ENCODE peak calls at places on chromosomes 16 and 17, in seven cellular contexts. One of them, this sample, is unnamed.

GRCh38 chr17:17062356-17062755 is 20.1 kb downstream of the MPRIP start:
- DNase-seq in PC-9: no peak
- DNase-seq in IMR-90: no peak
- DNase-seq in body of pancreas: no peak
- DNase-seq in testis: peak; percentile 51
- DNase-seq in H1: no peak
- DNase-seq in uterus: no peak
- DNase-seq in this sample: no peak

GRCh38 chr17:83199500-83200201 is 120.2 kb downstream of the METRNL start:
- DNase-seq in PC-9: no peak
- DNase-seq in IMR-90: peak; percentile 49
- DNase-seq in body of pancreas: peak; percentile 16
- DNase-seq in testis: peak; percentile 34
- DNase-seq in H1: no peak
- DNase-seq in uterus: no peak
- DNase-seq in this sample: peak; percentile 7

GRCh38 chr17:59853168-59853918 is 39.4 kb downstream of the TUBD1 start:
- DNase-seq in PC-9: peak; percentile 100
- DNase-seq in IMR-90: peak; percentile 100
- DNase-seq in body of pancreas: peak; percentile 86
- DNase-seq in testis: no peak
- DNase-seq in H1: no peak
- DNase-seq in uterus: no peak
- DNase-seq in this sample: peak; percentile 38

GRCh38 chr16:56424791-56425438 is 430 bp downstream of the AMFR start:
- DNase-seq in PC-9: no peak
- DNase-seq in IMR-90: no peak
- DNase-seq in body of pancreas: peak; percentile 29
- DNase-seq in testis: peak; percentile 57
- DNase-seq in H1: peak; percentile 63
- DNase-seq in uterus: peak; percentile 46
- DNase-seq in this sample: peak; percentile 36

GRCh38 chr16:3764409-3764808 is 47.1 kb upstream of the TRAP1 start:
- DNase-seq in PC-9: no peak
- DNase-seq in IMR-90: no peak
- DNase-seq in body of pancreas: no peak
- DNase-seq in testis: peak; percentile 4
- DNase-seq in H1: no peak
- DNase-seq in uterus: no peak
- DNase-seq in this sample: no peak

GRCh38 chr17:83187782-83188311 is 108.4 kb downstream of the METRNL start:
- DNase-seq in PC-9: no peak
- DNase-seq in IMR-90: no peak
- DNase-seq in body of pancreas: no peak
- DNase-seq in testis: no peak
- DNase-seq in H1: no peak
- DNase-seq in uterus: no peak
- DNase-seq in this sample: no peak

GRCh38 chr16:69438465-69438864 is 14.0 kb downstream of the CYB5B start:
- DNase-seq in PC-9: no peak
- DNase-seq in IMR-90: no peak
- DNase-seq in body of pancreas: no peak
- DNase-seq in testis: no peak
- DNase-seq in H1: no peak
- DNase-seq in uterus: no peak
- DNase-seq in this sample: no peak

GRCh38 chr16:28210979-28211505 is 723 bp downstream of the XPO6 start:
- DNase-seq in PC-9: peak; percentile 45
- DNase-seq in IMR-90: peak; percentile 75
- DNase-seq in body of pancreas: peak; percentile 66
- DNase-seq in testis: peak; percentile 74
- DNase-seq in H1: peak; percentile 54
- DNase-seq in uterus: peak; percentile 57
- DNase-seq in this sample: peak; percentile 76

GRCh38 chr16:79972053-79972704 is 371.6 kb upstream of the MAF start:
- DNase-seq in PC-9: no peak
- DNase-seq in IMR-90: no peak
- DNase-seq in body of pancreas: no peak
- DNase-seq in testis: no peak
- DNase-seq in H1: no peak
- DNase-seq in uterus: no peak
- DNase-seq in this sample: no peak

GRCh38 chr16:50323335-50324011 is 45.3 kb downstream of the BRD7 start:
- DNase-seq in PC-9: peak; percentile 42
- DNase-seq in IMR-90: peak; percentile 56
- DNase-seq in body of pancreas: peak; percentile 15
- DNase-seq in testis: no peak
- DNase-seq in H1: no peak
- DNase-seq in uterus: no peak
- DNase-seq in this sample: peak; percentile 79

GRCh38 chr16:22898874-22899348 is 84.9 kb downstream of the HS3ST2 start:
- DNase-seq in PC-9: peak; percentile 63
- DNase-seq in IMR-90: peak; percentile 56
- DNase-seq in body of pancreas: peak; percentile 76
- DNase-seq in testis: peak; percentile 88
- DNase-seq in H1: peak; percentile 93
- DNase-seq in uterus: peak; percentile 63
- DNase-seq in this sample: peak; percentile 83

GRCh38 chr16:11050954-11051353 is 106.6 kb downstream of the CLEC16A start:
- DNase-seq in PC-9: no peak
- DNase-seq in IMR-90: no peak
- DNase-seq in body of pancreas: no peak
- DNase-seq in testis: no peak
- DNase-seq in H1: no peak
- DNase-seq in uterus: no peak
- DNase-seq in this sample: peak; percentile 47

GRCh38 chr16:57260294-57260929 is 15.4 kb downstream of the ARL2BP start:
- DNase-seq in PC-9: peak; percentile 63
- DNase-seq in IMR-90: peak; percentile 82
- DNase-seq in body of pancreas: no peak
- DNase-seq in testis: peak; percentile 15
- DNase-seq in H1: peak; percentile 60
- DNase-seq in uterus: no peak
- DNase-seq in this sample: no peak

GRCh38 chr17:58330997-58331814 is 2.6 kb upstream of the TSPOAP1 start:
- DNase-seq in PC-9: no peak
- DNase-seq in IMR-90: no peak
- DNase-seq in body of pancreas: no peak
- DNase-seq in testis: peak; percentile 30
- DNase-seq in H1: no peak
- DNase-seq in uterus: no peak
- DNase-seq in this sample: no peak
- H3K27ac ChIP-seq in PC-9: no peak overlapping the region
- H3K27ac ChIP-seq in IMR-90: no peak overlapping the region
- H3K27ac ChIP-seq in body of pancreas: no peak overlapping the region
- H3K27ac ChIP-seq in testis: no peak overlapping the region
- H3K27ac ChIP-seq in H1: no peak overlapping the region
- H3K27ac ChIP-seq in uterus: no peak overlapping the region
- H3K27ac ChIP-seq in this sample: no peak overlapping the region

GRCh38 chr16:2713985-2714774 is 5.8 kb downstream of the PRSS27 start:
- DNase-seq in PC-9: no peak
- DNase-seq in IMR-90: no peak
- DNase-seq in body of pancreas: no peak
- DNase-seq in testis: no peak
- DNase-seq in H1: no peak
- DNase-seq in uterus: no peak
- DNase-seq in this sample: no peak

GRCh38 chr16:2712063-2712441 is 8.0 kb downstream of the PRSS27 start:
- DNase-seq in PC-9: no peak
- DNase-seq in IMR-90: no peak
- DNase-seq in body of pancreas: no peak
- DNase-seq in testis: no peak
- DNase-seq in H1: no peak
- DNase-seq in uterus: no peak
- DNase-seq in this sample: no peak

GRCh38 chr16:2711370-2712062 is 8.5 kb downstream of the PRSS27 start:
- DNase-seq in PC-9: no peak
- DNase-seq in IMR-90: no peak
- DNase-seq in body of pancreas: no peak
- DNase-seq in testis: no peak
- DNase-seq in H1: no peak
- DNase-seq in uterus: no peak
- DNase-seq in this sample: no peak

GRCh38 chr16:2713523-2713922 is 6.5 kb downstream of the PRSS27 start:
- DNase-seq in PC-9: no peak
- DNase-seq in IMR-90: no peak
- DNase-seq in body of pancreas: no peak
- DNase-seq in testis: no peak
- DNase-seq in H1: no peak
- DNase-seq in uterus: no peak
- DNase-seq in this sample: no peak

GRCh38 chr16:2712546-2712945 is 7.5 kb downstream of the PRSS27 start:
- DNase-seq in PC-9: no peak
- DNase-seq in IMR-90: no peak
- DNase-seq in body of pancreas: no peak
- DNase-seq in testis: no peak
- DNase-seq in H1: no peak
- DNase-seq in uterus: no peak
- DNase-seq in this sample: no peak
- H3K4me3 ChIP-seq in PC-9: no peak overlapping the region
- H3K4me3 ChIP-seq in IMR-90: no peak overlapping the region
- H3K4me3 ChIP-seq in body of pancreas: no peak overlapping the region
- H3K4me3 ChIP-seq in testis: no peak overlapping the region
- H3K4me3 ChIP-seq in H1: no peak overlapping the region
- H3K4me3 ChIP-seq in uterus: no peak overlapping the region
- H3K4me3 ChIP-seq in this sample: no peak overlapping the region

GRCh38 chr17:7589891-7590611 is at the start of gene SOX15:
- DNase-seq in PC-9: peak; percentile 83
- DNase-seq in IMR-90: peak; percentile 57
- DNase-seq in body of pancreas: no peak
- DNase-seq in testis: no peak
- DNase-seq in H1: peak; percentile 79
- DNase-seq in uterus: no peak
- DNase-seq in this sample: peak; percentile 57
- H3K27ac ChIP-seq in PC-9: peak within 1 kb of the TSS; percentile 97
- H3K27ac ChIP-seq in IMR-90: peak within 1 kb of the TSS; percentile 0
- H3K27ac ChIP-seq in body of pancreas: no peak within 1 kb of the TSS
- H3K27ac ChIP-seq in testis: peak within 1 kb of the TSS; percentile 28
- H3K27ac ChIP-seq in H1: peak within 1 kb of the TSS; percentile 87
- H3K27ac ChIP-seq in uterus: peak within 1 kb of the TSS; percentile 85
- H3K27ac ChIP-seq in this sample: peak within 1 kb of the TSS; percentile 78

DNA sequence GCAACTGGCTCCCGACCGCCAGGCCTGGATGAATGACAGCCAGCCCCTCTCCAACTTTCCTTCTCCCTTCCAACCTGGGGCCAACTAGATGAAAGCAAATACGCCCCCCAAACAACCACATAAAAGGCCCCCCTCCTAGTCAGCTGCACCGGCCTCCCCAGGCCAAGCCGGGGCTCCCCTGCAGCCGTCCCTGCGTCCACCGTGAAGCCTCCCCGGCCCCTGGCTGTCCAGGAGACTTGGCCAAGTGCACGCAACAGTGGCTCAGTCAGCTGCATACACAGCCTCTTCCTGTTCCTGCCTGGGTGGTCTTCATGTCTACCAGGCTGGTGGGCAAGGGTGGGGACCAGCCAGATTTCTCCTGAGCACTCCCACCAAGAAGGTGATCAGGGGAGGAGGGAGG is 16.0 kb downstream of the DNAH17 start:
- DNase-seq in PC-9: no peak
- DNase-seq in IMR-90: no peak
- DNase-seq in body of pancreas: no peak
- DNase-seq in testis: no peak
- DNase-seq in H1: no peak
- DNase-seq in uterus: no peak
- DNase-seq in this sample: no peak
- H3K4me3 ChIP-seq in PC-9: no peak overlapping the region
- H3K4me3 ChIP-seq in IMR-90: no peak overlapping the region
- H3K4me3 ChIP-seq in body of pancreas: no peak overlapping the region
- H3K4me3 ChIP-seq in testis: no peak overlapping the region
- H3K4me3 ChIP-seq in H1: no peak overlapping the region
- H3K4me3 ChIP-seq in uterus: no peak overlapping the region
- H3K4me3 ChIP-seq in this sample: no peak overlapping the region

DNA sequence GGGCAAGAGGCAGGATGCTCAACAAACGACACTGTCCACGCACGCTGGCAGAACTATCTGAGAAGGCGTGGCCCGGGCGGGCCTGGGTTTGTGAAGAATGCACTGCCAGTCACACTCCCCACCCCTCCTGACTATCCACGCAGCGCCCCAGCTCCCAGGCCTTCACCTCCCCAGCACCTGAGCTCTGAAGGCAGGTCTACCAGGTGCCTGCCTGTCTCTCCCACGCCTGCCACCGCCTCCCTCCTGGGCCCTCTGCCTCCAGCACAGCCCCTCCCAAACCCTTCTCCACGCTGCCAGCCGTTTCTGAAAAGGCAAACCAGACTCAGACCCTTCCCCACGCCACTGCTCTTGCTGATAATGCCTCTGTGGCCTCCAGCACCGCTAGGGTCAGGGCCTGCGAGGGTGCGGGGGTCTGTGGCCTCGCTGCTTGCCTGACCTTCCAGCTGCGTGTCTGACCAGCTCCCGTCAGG is 11.6 kb downstream of the MYBBP1A start:
- DNase-seq in PC-9: no peak
- DNase-seq in IMR-90: no peak
- DNase-seq in body of pancreas: no peak
- DNase-seq in testis: no peak
- DNase-seq in H1: no peak
- DNase-seq in uterus: no peak
- DNase-seq in this sample: no peak
- H3K27ac ChIP-seq in PC-9: no peak overlapping the region
- H3K27ac ChIP-seq in IMR-90: no peak overlapping the region
- H3K27ac ChIP-seq in body of pancreas: no peak overlapping the region
- H3K27ac ChIP-seq in testis: no peak overlapping the region
- H3K27ac ChIP-seq in H1: no peak overlapping the region
- H3K27ac ChIP-seq in uterus: no peak overlapping the region
- H3K27ac ChIP-seq in this sample: no peak overlapping the region

GRCh38 chr17:76141212-76142043 is at the start of gene FOXJ1:
- DNase-seq in PC-9: peak; percentile 78
- DNase-seq in IMR-90: peak; percentile 74
- DNase-seq in body of pancreas: peak; percentile 93
- DNase-seq in testis: peak; percentile 94
- DNase-seq in H1: peak; percentile 100
- DNase-seq in uterus: peak; percentile 87
- DNase-seq in this sample: peak; percentile 98

GRCh38 chr17:76142044-76143041 is 1.3 kb upstream of the FOXJ1 start:
- DNase-seq in PC-9: no peak
- DNase-seq in IMR-90: no peak
- DNase-seq in body of pancreas: no peak
- DNase-seq in testis: no peak
- DNase-seq in H1: no peak
- DNase-seq in uterus: no peak
- DNase-seq in this sample: peak; percentile 86

GRCh38 chr17:76139801-76140660 is 1.0 kb downstream of the FOXJ1 start:
- DNase-seq in PC-9: no peak
- DNase-seq in IMR-90: no peak
- DNase-seq in body of pancreas: peak; percentile 44
- DNase-seq in testis: peak; percentile 74
- DNase-seq in H1: peak; percentile 73
- DNase-seq in uterus: no peak
- DNase-seq in this sample: no peak

GRCh38 chr17:76139261-76139752 is 1.7 kb downstream of the FOXJ1 start:
- DNase-seq in PC-9: no peak
- DNase-seq in IMR-90: no peak
- DNase-seq in body of pancreas: no peak
- DNase-seq in testis: no peak
- DNase-seq in H1: no peak
- DNase-seq in uterus: no peak
- DNase-seq in this sample: no peak

GRCh38 chr17:76140661-76141211 is 309 bp downstream of the FOXJ1 start:
- DNase-seq in PC-9: no peak
- DNase-seq in IMR-90: no peak
- DNase-seq in body of pancreas: no peak
- DNase-seq in testis: no peak
- DNase-seq in H1: no peak
- DNase-seq in uterus: no peak
- DNase-seq in this sample: no peak
- H3K4me3 ChIP-seq in PC-9: no peak overlapping the region
- H3K4me3 ChIP-seq in IMR-90: no peak overlapping the region
- H3K4me3 ChIP-seq in body of pancreas: no peak overlapping the region
- H3K4me3 ChIP-seq in testis: peak overlapping the region; percentile 71
- H3K4me3 ChIP-seq in H1: peak overlapping the region; percentile 71
- H3K4me3 ChIP-seq in uterus: peak overlapping the region; percentile 33
- H3K4me3 ChIP-seq in this sample: peak overlapping the region; percentile 56

This sample was measured in WERI-Rb-1.